ENCODE peak calls at places on chromosome 11, in seven cellular contexts. K is K562; C is BJ; Z is fibroblast of lung; L is activated CD8-positive, alpha-beta T cell treated with anti-CD3 and anti-CD28 coated beads for 36 hours; H is prostate gland; U is sigmoid colon. A is an unnamed sample.

GRCh38 chr11:1059759-1060158 is 14.9 kb upstream of the MUC2 start:
- DNase-seq in K (no peak), C (no peak), Z (no peak), L (no peak), H (no peak), U (no peak), A (no peak)

GRCh38 chr11:19404787-19405186 is 164.0 kb upstream of the E2F8 start:
- DNase-seq in K (no peak), C (no peak), Z (no peak), L (no peak), H (no peak), U (no peak), A (no peak)

GRCh38 chr11:114155116-114155515 is 95.6 kb downstream of the ZBTB16 start:
- DNase-seq in K (no peak), C (no peak), Z (no peak), L (no peak), H (no peak), U (peak; percentile 70), A (no peak)

GRCh38 chr11:62710001-62710345 is 2.5 kb downstream of the GNG3 start:
- DNase-seq in K (no peak), C (no peak), Z (no peak), L (peak; percentile 34), H (no peak), U (peak; percentile 69), A (no peak)

GRCh38 chr11:64186205-64187165 is 514 bp downstream of the STIP1 start:
- DNase-seq in K (no peak), C (no peak), Z (peak; percentile 11), L (peak; percentile 79), H (peak; percentile 38), U (peak; percentile 75), A (peak; percentile 7)

GRCh38 chr11:10029386-10030121 is 264.5 kb downstream of the SBF2 start:
- DNase-seq in K (no peak), C (no peak), Z (no peak), L (no peak), H (no peak), U (no peak), A (no peak)

GRCh38 chr11:20162340-20162739 is 2.1 kb upstream of the DBX1 start:
- DNase-seq in K (no peak), C (no peak), Z (no peak), L (no peak), H (no peak), U (no peak), A (no peak)

GRCh38 chr11:102410382-102410784 is 42.2 kb downstream of the TMEM123 start:
- DNase-seq in K (peak; percentile 20), C (no peak), Z (peak; percentile 57), L (no peak), H (no peak), U (no peak), A (no peak)

GRCh38 chr11:17730608-17731462 is 3.7 kb upstream of the KCNC1 start:
- DNase-seq in K (peak; percentile 83), C (no peak), Z (peak; percentile 61), L (peak; percentile 79), H (peak; percentile 92), U (peak; percentile 77), A (peak; percentile 84)

GRCh38 chr11:62497132-62497915 is 49.3 kb downstream of the AHNAK start:
- DNase-seq in K (peak; percentile 27), C (no peak), Z (peak; percentile 73), L (peak; percentile 33), H (peak; percentile 30), U (no peak), A (peak; percentile 37)

GRCh38 chr11:19429108-19429760 is 188.5 kb upstream of the E2F8 start:
- DNase-seq in K (no peak), C (no peak), Z (no peak), L (no peak), H (no peak), U (no peak), A (no peak)

GRCh38 chr11:59559886-59560285 is 48.5 kb downstream of the OR4D9 start:
- DNase-seq in K (no peak), C (no peak), Z (no peak), L (peak; percentile 12), H (no peak), U (no peak), A (no peak)

GRCh38 chr11:71182791-71183556 is 69.4 kb downstream of the SHANK2 start:
- DNase-seq in K (no peak), C (no peak), Z (no peak), L (no peak), H (no peak), U (peak; percentile 17), A (no peak)

GRCh38 chr11:110059706-110060430 is 33.3 kb upstream of the ZC3H12C start:
- DNase-seq in K (no peak), C (no peak), Z (peak; percentile 72), L (no peak), H (no peak), U (no peak), A (no peak)

GRCh38 chr11:36672815-36673450 is 74.9 kb upstream of the RAG2 start:
- DNase-seq in K (peak; percentile 11), C (no peak), Z (peak; percentile 39), L (peak; percentile 4), H (peak; percentile 32), U (no peak), A (no peak)

GRCh38 chr11:76074178-76075112 is 131.9 kb downstream of the WNT11 start:
- DNase-seq in K (peak; percentile 67), C (no peak), Z (peak; percentile 68), L (no peak), H (no peak), U (no peak), A (no peak)

GRCh38 chr11:70519117-70519516 is 120.8 kb downstream of the CTTN start:
- DNase-seq in K (no peak), C (no peak), Z (peak; percentile 17), L (no peak), H (no peak), U (no peak), A (no peak)

GRCh38 chr11:70454197-70454767 is 56.0 kb downstream of the CTTN start:
- DNase-seq in K (no peak), C (no peak), Z (no peak), L (no peak), H (no peak), U (no peak), A (no peak)

GRCh38 chr11:27040302-27041115 is at the start of gene BBOX1:
- DNase-seq in K (no peak), C (no peak), Z (peak; percentile 11), L (no peak), H (peak; percentile 38), U (no peak), A (no peak)

GRCh38 chr11:117961896-117962295 is 24.3 kb upstream of the IL10RA start:
- DNase-seq in K (no peak), C (no peak), Z (no peak), L (no peak), H (no peak), U (no peak), A (no peak)

GRCh38 chr11:65479184-65480145 is 19.4 kb upstream of the MALAT1 start:
- DNase-seq in K (no peak), C (peak; percentile 94), Z (peak; percentile 89), L (no peak), H (peak; percentile 79), U (peak; percentile 95), A (peak; percentile 22)
- TF ChIP-seq CTCF in K (peak; percentile 65), C (peak; percentile 55), Z (peak; percentile 41), L (no peak), H (no peak), U (peak; percentile 42), A (peak; percentile 24)

GRCh38 chr11:67163006-67163405 is 43.9 kb downstream of the KDM2A start:
- DNase-seq in K (no peak), C (no peak), Z (no peak), L (no peak), H (no peak), U (no peak), A (no peak)

GRCh38 chr11:67158241-67158640 is 39.2 kb downstream of the KDM2A start:
- DNase-seq in K (no peak), C (no peak), Z (peak; percentile 21), L (no peak), H (no peak), U (no peak), A (no peak)

GRCh38 chr11:67160045-67160444 is 41.0 kb downstream of the KDM2A start:
- DNase-seq in K (no peak), C (no peak), Z (no peak), L (no peak), H (no peak), U (no peak), A (no peak)

GRCh38 chr11:67157691-67158090 is 38.6 kb downstream of the KDM2A start:
- DNase-seq in K (no peak), C (no peak), Z (no peak), L (no peak), H (no peak), U (no peak), A (no peak)

GRCh38 chr11:67160872-67161783 is 42.1 kb downstream of the KDM2A start:
- DNase-seq in K (no peak), C (no peak), Z (peak; percentile 43), L (no peak), H (no peak), U (no peak), A (no peak)
- TF ChIP-seq CTCF in K (no peak), C (no peak), Z (no peak), L (no peak), H (no peak), U (no peak), A (no peak)

DNA sequence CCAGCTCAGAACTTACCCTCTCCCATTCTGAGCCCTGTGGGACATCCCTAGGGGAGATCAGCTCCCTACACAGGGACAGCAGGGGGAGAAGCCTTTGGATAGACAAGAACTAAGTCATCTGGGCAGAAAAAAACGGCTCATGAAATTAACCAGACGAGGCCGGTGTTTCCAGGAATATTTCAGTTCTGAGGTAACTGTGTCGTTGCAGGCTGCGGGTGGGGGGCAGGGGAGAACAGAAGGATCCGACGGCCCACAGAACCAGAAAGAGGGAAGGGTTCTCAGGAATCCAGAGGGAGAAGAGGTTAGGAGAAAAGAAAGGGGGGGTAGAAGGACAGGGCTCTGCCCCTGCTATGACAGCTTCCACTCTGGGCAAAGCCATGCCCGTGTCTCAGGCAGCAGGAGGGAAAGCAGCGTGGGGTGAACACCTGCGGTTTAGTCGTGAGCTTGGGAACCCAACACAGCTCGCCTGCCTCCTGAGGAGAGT is 3.6 kb downstream of the CLCF1 start:
- DNase-seq in K (no peak), C (no peak), Z (peak; percentile 73), L (no peak), H (no peak), U (peak; percentile 80), A (no peak)
- TF ChIP-seq CTCF in K (no peak), C (peak; percentile 8), Z (no peak), L (no peak), H (no peak), U (no peak), A (no peak)

GRCh38 chr11:3982431-3982830 is 112.2 kb upstream of the RRM1 start:
- DNase-seq in K (no peak), C (no peak), Z (peak; percentile 42), L (no peak), H (no peak), U (no peak), A (no peak)

GRCh38 chr11:3981084-3981633 is 113.4 kb upstream of the RRM1 start:
- DNase-seq in K (no peak), C (no peak), Z (no peak), L (no peak), H (no peak), U (no peak), A (no peak)

GRCh38 chr11:3986301-3986700 is 108.3 kb upstream of the RRM1 start:
- DNase-seq in K (no peak), C (no peak), Z (no peak), L (no peak), H (no peak), U (no peak), A (no peak)

GRCh38 chr11:3983101-3983500 is 111.5 kb upstream of the RRM1 start:
- DNase-seq in K (no peak), C (no peak), Z (no peak), L (no peak), H (no peak), U (no peak), A (no peak)

GRCh38 chr11:3984896-3985295 is 109.7 kb upstream of the RRM1 start:
- DNase-seq in K (peak; percentile 67), C (no peak), Z (peak; percentile 8), L (peak; percentile 79), H (no peak), U (no peak), A (no peak)
- TF ChIP-seq CTCF in K (peak; percentile 78), C (no peak), Z (no peak), L (peak; percentile 31), H (no peak), U (no peak), A (no peak)